ENCODE peak calls at places on chromosomes 7 and 10, in ten cellular contexts. I is psoas muscle; S is brain microvascular endothelial cell; J is DND-41; Y is GM23248; P is upper lobe of left lung; K is PC-9; U is RWPE1; O is neuronal stem cell; B is CD4-positive, alpha-beta T cell. A is an unnamed sample.

GRCh38 chr10:48251152-48251524 is 23.4 kb downstream of the FRMPD2 start:
- DNase-seq in B (no peak), U (no peak), J (no peak), Y (no peak), P (no peak), I (no peak), K (peak), O (no peak), S (no peak), A (no peak)

GRCh38 chr7:2853147-2853546 is 9.0 kb upstream of the GNA12 start:
- DNase-seq in Y (peak), I (peak), O (no peak), J (no peak), B (no peak), U (no peak), P (no peak), K (no peak), S (peak), A (no peak)

GRCh38 chr10:73916761-73917470 is 6.0 kb downstream of the PLAU start:
- DNase-seq in S (no peak), I (no peak), J (no peak), Y (no peak), U (no peak), K (no peak), B (no peak), P (peak), O (no peak), A (peak)

GRCh38 chr7:102287082-102287464 is 405 bp downstream of the SH2B2 start:
- DNase-seq in J (no peak), B (no peak), K (no peak), U (no peak), P (no peak), O (peak), I (no peak), Y (no peak), S (no peak), A (no peak)

GRCh38 chr7:127654404-127655392 is 2.7 kb downstream of the SND1 start:
- DNase-seq in P (no peak), O (no peak), S (no peak), B (no peak), U (no peak), K (no peak), I (no peak), Y (peak), J (no peak), A (no peak)

GRCh38 chr10:137606-138005 is 2.4 kb downstream of the ZMYND11 start:
- DNase-seq in B (no peak), I (no peak), S (no peak), J (no peak), O (no peak), U (peak), P (no peak), Y (peak), K (no peak), A (no peak)

GRCh38 chr7:114939484-114940097 is 17.7 kb downstream of the MDFIC start:
- DNase-seq in P (no peak), O (no peak), B (no peak), I (peak), J (no peak), U (no peak), Y (peak), K (no peak), S (no peak), A (no peak)

GRCh38 chr7:20440472-20441105 is 109.9 kb downstream of the ITGB8 start:
- DNase-seq in K (no peak), I (no peak), U (no peak), P (no peak), O (peak), S (peak), J (peak), Y (peak), B (no peak), A (peak)

GRCh38 chr10:103859161-103860141 is 4.1 kb upstream of the SH3PXD2A start:
- DNase-seq in U (peak), B (peak), S (peak), Y (peak), J (peak), K (peak), O (peak), P (peak), I (no peak), A (no peak)

GRCh38 chr10:87092356-87092860 is 2.2 kb downstream of the GLUD1 start:
- DNase-seq in P (no peak), U (no peak), O (no peak), B (no peak), S (peak), K (no peak), I (no peak), J (no peak), Y (peak), A (no peak)

GRCh38 chr7:101542527-101543241 is 86.4 kb downstream of the MYL10 start:
- DNase-seq in B (peak), Y (peak), U (peak), P (peak), K (peak), J (peak), I (peak), S (peak), O (peak), A (peak)

GRCh38 chr10:44339218-44339617 is 45.7 kb downstream of the CXCL12 start:
- DNase-seq in B (no peak), J (no peak), I (no peak), U (no peak), K (no peak), O (no peak), S (no peak), Y (no peak), P (no peak), A (no peak)

GRCh38 chr10:116720241-116721047 is 21.9 kb downstream of the HSPA12A start:
- DNase-seq in S (no peak), P (no peak), U (no peak), J (no peak), K (no peak), B (no peak), I (no peak), O (no peak), Y (peak), A (no peak)

GRCh38 chr7:54858008-54858692 is 99.1 kb upstream of the SEC61G start:
- DNase-seq in U (peak), P (no peak), B (no peak), S (no peak), O (peak), I (no peak), K (no peak), J (no peak), Y (no peak), A (no peak)

GRCh38 chr10:124010563-124011131 is 82.8 kb downstream of the CHST15 start:
- DNase-seq in S (no peak), K (no peak), U (peak), J (no peak), P (no peak), O (peak), B (no peak), I (peak), Y (no peak), A (no peak)

GRCh38 chr7:27952393-27953290 is 212.7 kb downstream of the TAX1BP1 start:
- DNase-seq in J (no peak), O (no peak), B (no peak), U (no peak), I (no peak), P (no peak), K (no peak), S (no peak), Y (peak), A (no peak)

GRCh38 chr7:1855396-1856160 is 185.5 kb downstream of the ELFN1 start:
- DNase-seq in Y (no peak), I (peak), P (no peak), O (no peak), B (no peak), J (no peak), K (no peak), U (no peak), S (no peak), A (peak)

GRCh38 chr10:89392974-89393373 is 551 bp downstream of the IFIT1 start:
- DNase-seq in O (no peak), J (peak), I (no peak), P (peak), B (no peak), Y (peak), K (no peak), U (peak), S (peak), A (no peak)

GRCh38 chr7:140287988-140288387 is 110.3 kb downstream of the SLC37A3 start:
- DNase-seq in U (no peak), O (no peak), B (no peak), P (no peak), K (no peak), Y (no peak), S (no peak), J (no peak), I (no peak), A (no peak)

GRCh38 chr10:100728928-100729876 is 16.2 kb upstream of the PAX2 start:
- DNase-seq in J (no peak), P (no peak), B (no peak), U (no peak), K (no peak), Y (peak), I (no peak), O (no peak), S (no peak), A (no peak)

GRCh38 chr7:2734761-2735571 is 47.0 kb downstream of the AMZ1 start:
- DNase-seq in P (peak), J (peak), U (no peak), Y (no peak), I (no peak), B (no peak), S (no peak), O (no peak), K (no peak), A (peak)

GRCh38 chr7:116726713-116727431 is 54.9 kb downstream of the MET start:
- DNase-seq in S (no peak), K (no peak), O (no peak), U (no peak), B (no peak), Y (peak), J (no peak), I (no peak), P (no peak), A (no peak)

GRCh38 chr10:72106896-72107295 is 18.5 kb upstream of the SPOCK2 start:
- DNase-seq in J (no peak), I (no peak), K (no peak), S (no peak), Y (no peak), O (no peak), B (no peak), U (no peak), P (no peak), A (no peak)

GRCh38 chr10:72106154-72106849 is 18.0 kb upstream of the SPOCK2 start:
- DNase-seq in B (no peak), O (no peak), Y (no peak), I (no peak), U (no peak), J (peak), K (no peak), S (no peak), P (no peak), A (no peak)

GRCh38 chr10:72105098-72105475 is 16.7 kb upstream of the SPOCK2 start:
- DNase-seq in B (no peak), K (no peak), Y (no peak), O (no peak), J (no peak), I (no peak), P (no peak), U (no peak), S (no peak), A (no peak)

GRCh38 chr10:72104472-72105097 is 16.2 kb upstream of the SPOCK2 start:
- DNase-seq in K (no peak), P (no peak), I (no peak), S (no peak), J (no peak), U (no peak), O (no peak), B (no peak), Y (peak), A (no peak)

GRCh38 chr10:72105675-72106074 is 17.3 kb upstream of the SPOCK2 start:
- DNase-seq in J (no peak), I (no peak), Y (no peak), U (no peak), K (no peak), S (no peak), O (no peak), B (no peak), P (no peak), A (no peak)
- H3K27ac ChIP-seq in J (peak), I (no peak), Y (no peak), U (no peak), K (peak), S (no peak), O (no peak), B (no peak), P (no peak), A (no peak)

GRCh38 chr7:5349005-5349380 is 66.2 kb downstream of the SLC29A4 start:
- DNase-seq in K (no peak), P (no peak), Y (no peak), O (no peak), I (no peak), S (no peak), J (no peak), U (no peak), B (no peak), A (no peak)
- H3K27ac ChIP-seq in K (no peak), P (no peak), Y (no peak), O (no peak), I (no peak), S (no peak), J (no peak), U (no peak), B (no peak), A (peak)

GRCh38 chr10:4529266-4529665 is 296.7 kb upstream of the AKR1E2 start:
- DNase-seq in S (no peak), J (peak), I (no peak), U (no peak), O (no peak), Y (no peak), P (no peak), B (no peak), K (no peak), A (no peak)

GRCh38 chr10:4532976-4533375 is 293.0 kb upstream of the AKR1E2 start:
- DNase-seq in I (no peak), U (no peak), J (no peak), O (no peak), S (no peak), B (no peak), P (no peak), K (no peak), Y (peak), A (no peak)

GRCh38 chr10:4535531-4535930 is 290.5 kb upstream of the AKR1E2 start:
- DNase-seq in O (no peak), B (no peak), U (no peak), P (no peak), K (no peak), Y (no peak), J (no peak), I (no peak), S (no peak), A (no peak)

GRCh38 chr10:4533626-4534025 is 292.4 kb upstream of the AKR1E2 start:
- DNase-seq in J (no peak), B (no peak), Y (peak), K (no peak), U (peak), O (no peak), P (no peak), I (no peak), S (no peak), A (no peak)

DNA sequence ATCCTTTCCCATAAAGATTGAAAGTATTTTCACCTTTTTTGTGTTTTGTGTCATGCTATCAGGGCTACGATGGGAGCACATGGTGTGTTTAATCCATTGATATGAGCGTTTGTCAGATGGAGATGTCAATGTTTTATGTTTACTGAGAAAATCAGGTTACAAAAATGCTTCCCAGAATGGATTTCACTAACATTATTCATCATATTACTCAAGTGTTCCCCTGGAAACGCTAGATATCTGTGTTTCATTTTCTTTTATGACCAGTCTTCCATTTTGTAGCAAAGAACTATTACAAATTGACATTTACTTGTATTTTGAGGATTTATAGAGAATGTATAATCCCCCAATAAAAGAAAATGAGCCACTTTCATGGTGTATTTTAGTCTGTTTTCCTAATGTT is 293.5 kb upstream of the AKR1E2 start:
- DNase-seq in B (no peak), K (no peak), J (no peak), P (no peak), O (no peak), U (peak), S (peak), I (no peak), Y (peak), A (no peak)
- H3K27ac ChIP-seq in B (no peak), K (no peak), J (no peak), P (peak), O (no peak), U (no peak), S (peak), I (no peak), Y (peak), A (no peak)

GRCh38 chr10:68135922-68136718 is 26.8 kb downstream of the MYPN start:
- DNase-seq in I (no peak), J (no peak), O (no peak), B (no peak), K (peak), Y (peak), S (peak), U (peak), P (no peak), A (no peak)
- H3K27ac ChIP-seq in I (peak), J (no peak), O (no peak), B (no peak), K (peak), Y (peak), S (peak), U (peak), P (no peak), A (no peak)

GRCh38 chr7:135770139-135770710 is 21.6 kb upstream of the FAM180A start:
- DNase-seq in P (no peak), S (no peak), K (no peak), Y (peak), B (no peak), U (no peak), I (no peak), J (no peak), O (no peak), A (no peak)
- H3K27ac ChIP-seq in P (no peak), S (no peak), K (no peak), Y (no peak), B (no peak), U (no peak), I (no peak), J (no peak), O (no peak), A (no peak)